ENCODE peak calls at places on chromosomes 6 and 20, in five cellular contexts. G is choroid plexus epithelial cell, I is NCI-H510A treated with DMSO at 0.1 percent for 48 hours, J is GM13977, W is uterus. U is an unnamed sample.

GRCh38 chr20:2871555-2872303 is 1.6 kb upstream of the PTPRA start:
- DNase-seq in W (no peak), G (peak), I (no peak), J (no peak), U (no peak)

GRCh38 chr6:82554706-82555105 is 191.1 kb downstream of the TPBG start:
- DNase-seq in W (no peak), G (peak), I (no peak), J (no peak), U (no peak)

GRCh38 chr6:30071081-30071818 is 4.3 kb downstream of the PPP1R11 start:
- DNase-seq in W (no peak), I (no peak), G (peak), J (no peak), U (no peak)

GRCh38 chr6:124795879-124796838 is 166.1 kb upstream of the RNF217 start:
- DNase-seq in J (no peak), I (peak), G (peak), W (no peak), U (peak)

GRCh38 chr6:44489912-44490604 is 102.6 kb downstream of the CDC5L start:
- DNase-seq in G (peak), I (no peak), J (no peak), W (peak), U (no peak)

GRCh38 chr6:112279044-112279916 is 24.9 kb upstream of the LAMA4 start:
- DNase-seq in W (no peak), J (no peak), I (no peak), G (no peak), U (no peak)

GRCh38 chr6:20817806-20818320 is 283.6 kb downstream of the CDKAL1 start:
- DNase-seq in W (no peak), G (no peak), I (no peak), J (no peak), U (no peak)

GRCh38 chr20:22248052-22248667 is 336.2 kb downstream of the FOXA2 start:
- DNase-seq in J (no peak), W (no peak), G (peak), I (no peak), U (no peak)

U was measured in sciatic nerve.